ENCODE peak calls at places on chromosomes 4 and X, in seven cellular contexts. V is MM.1S, U is left ventricle myocardium inferior, I is heart left ventricle, J is esophagus squamous epithelium, S is Peyer's patch, F is A549. Y is an unnamed sample. For H3K4me1, the result is how much of the 10 kb centered on the place peaks cover.

GRCh38 chr4:5048721-5049120 is 2.6 kb upstream of the STK32B start:
- DNase-seq in V (no peak), S (no peak), U (no peak), F (no peak), I (no peak), J (no peak), Y (no peak)

GRCh38 chrX:56978172-56978571 is 17.2 kb downstream of the SPIN3 start:
- DNase-seq in S (peak), F (peak), V (peak), J (no peak), I (no peak), U (no peak), Y (no peak)

GRCh38 chrX:23387826-23388225 is 53.2 kb downstream of the PTCHD1 start:
- DNase-seq in U (no peak), F (no peak), S (no peak), J (no peak), V (no peak), I (no peak), Y (no peak)

GRCh38 chrX:74426071-74426470 is 4.8 kb downstream of the SLC16A2 start:
- DNase-seq in J (no peak), F (no peak), U (no peak), I (no peak), S (no peak), V (no peak), Y (no peak)

GRCh38 chrX:50579955-50580354 is 109.3 kb upstream of the DGKK start:
- DNase-seq in F (peak), I (no peak), V (peak), U (no peak), J (no peak), S (peak), Y (no peak)

GRCh38 chr4:40212674-40213504 is 16.1 kb downstream of the RHOH start:
- DNase-seq in V (no peak), I (no peak), S (no peak), U (no peak), F (no peak), J (no peak), Y (no peak)

GRCh38 chrX:74534569-74535038 is 79.8 kb downstream of the RLIM start:
- DNase-seq in F (no peak), V (no peak), I (no peak), S (no peak), J (no peak), U (no peak), Y (no peak)

GRCh38 chrX:53321216-53321942 is 40.0 kb upstream of the IQSEC2 start:
- DNase-seq in I (no peak), V (no peak), F (no peak), J (no peak), S (no peak), U (no peak), Y (peak)

GRCh38 chr4:56768301-56768700 is 53.2 kb downstream of the SPINK2 start:
- DNase-seq in V (no peak), J (no peak), F (no peak), I (no peak), U (no peak), S (no peak), Y (no peak)

GRCh38 chr4:164614999-164615398 is 138.9 kb upstream of the SMIM31 start:
- DNase-seq in F (no peak), I (no peak), S (no peak), V (no peak), U (no peak), J (no peak), Y (no peak)

GRCh38 chrX:37986893-37987292 is 19.5 kb upstream of the SYTL5 start:
- DNase-seq in V (no peak), I (no peak), J (no peak), U (no peak), S (no peak), F (no peak), Y (no peak)

GRCh38 chr4:100087743-100088142 is 102.5 kb downstream of the DDIT4L start:
- DNase-seq in S (no peak), U (no peak), I (no peak), V (no peak), F (no peak), J (no peak), Y (no peak)

GRCh38 chr4:77232653-77233052 is 75.6 kb downstream of the CCNG2 start:
- DNase-seq in V (no peak), S (no peak), U (no peak), I (no peak), J (no peak), F (no peak), Y (no peak)

GRCh38 chrX:140507982-140508305 is 3.1 kb upstream of the SOX3 start:
- DNase-seq in F (no peak), J (no peak), I (no peak), S (no peak), U (no peak), V (no peak), Y (peak)

GRCh38 chr4:8774071-8774470 is 97.6 kb downstream of the HMX1 start:
- DNase-seq in S (no peak), V (no peak), J (no peak), U (no peak), F (no peak), I (no peak), Y (peak)

GRCh38 chrX:17082831-17083230 is 136.4 kb downstream of the REPS2 start:
- DNase-seq in I (no peak), S (no peak), F (peak), J (no peak), V (peak), U (no peak), Y (no peak)

GRCh38 chr4:170388255-170388654 is 298.5 kb upstream of the AADAT start:
- DNase-seq in I (no peak), S (no peak), F (no peak), J (no peak), U (no peak), V (no peak), Y (no peak)

GRCh38 chr4:24686866-24687672 is 102.7 kb upstream of the DHX15 start:
- DNase-seq in S (peak), F (peak), I (no peak), V (no peak), J (no peak), U (peak), Y (peak)

GRCh38 chr4:1105662-1106061 is 7.7 kb downstream of the RNF212 start:
- DNase-seq in J (no peak), S (no peak), I (no peak), F (no peak), U (no peak), V (no peak), Y (no peak)

GRCh38 chr4:6134612-6135220 is 65.6 kb downstream of the JAKMIP1 start:
- DNase-seq in U (no peak), S (peak), J (no peak), V (peak), F (peak), I (no peak), Y (no peak)

GRCh38 chr4:7411896-7412585 is 22.7 kb downstream of the PSAPL1 start:
- DNase-seq in J (no peak), F (no peak), S (peak), V (no peak), I (no peak), U (peak), Y (peak)

GRCh38 chr4:15318621-15319348 is 109.0 kb upstream of the C1QTNF7 start:
- DNase-seq in F (no peak), V (no peak), U (no peak), I (no peak), S (no peak), J (no peak), Y (no peak)

GRCh38 chr4:119068529-119068962 is 67.1 kb upstream of the MYOZ2 start:
- DNase-seq in V (no peak), I (no peak), F (no peak), U (no peak), S (no peak), J (no peak), Y (no peak)

GRCh38 chrX:154097003-154097596 is 417 bp downstream of the MECP2 start:
- DNase-seq in F (peak), S (peak), U (peak), I (peak), J (no peak), V (peak), Y (peak)

GRCh38 chrX:80181079-80181478 is 166.5 kb downstream of the TBX22 start:
- DNase-seq in F (no peak), V (no peak), I (no peak), U (no peak), S (no peak), J (no peak), Y (no peak)

GRCh38 chr4:167232805-167233522 is 1.3 kb downstream of the SPOCK3 start:
- DNase-seq in S (no peak), V (no peak), U (no peak), I (no peak), J (no peak), F (no peak), Y (no peak)

GRCh38 chr4:140296335-140296753 is 77.1 kb upstream of the SCOC start:
- DNase-seq in J (peak), F (peak), S (peak), I (peak), U (peak), V (no peak), Y (no peak)

GRCh38 chr4:78379991-78380739 is 171.4 kb upstream of the ANXA3 start:
- DNase-seq in S (peak), U (no peak), I (no peak), V (no peak), F (no peak), J (no peak), Y (no peak)

GRCh38 chrX:151359931-151360871 is 36.8 kb upstream of the VMA21 start:
- DNase-seq in V (peak), I (no peak), U (no peak), S (peak), F (peak), J (no peak), Y (peak)

GRCh38 chr4:152097371-152097770 is 336.6 kb upstream of the GATB start:
- DNase-seq in J (no peak), U (no peak), I (no peak), S (no peak), V (no peak), F (no peak), Y (no peak)
- H3K4me1 ChIP-seq in J (under half), U (under half), I (under half), S (under half), V (under half), F (under half), Y (under half)

DNA sequence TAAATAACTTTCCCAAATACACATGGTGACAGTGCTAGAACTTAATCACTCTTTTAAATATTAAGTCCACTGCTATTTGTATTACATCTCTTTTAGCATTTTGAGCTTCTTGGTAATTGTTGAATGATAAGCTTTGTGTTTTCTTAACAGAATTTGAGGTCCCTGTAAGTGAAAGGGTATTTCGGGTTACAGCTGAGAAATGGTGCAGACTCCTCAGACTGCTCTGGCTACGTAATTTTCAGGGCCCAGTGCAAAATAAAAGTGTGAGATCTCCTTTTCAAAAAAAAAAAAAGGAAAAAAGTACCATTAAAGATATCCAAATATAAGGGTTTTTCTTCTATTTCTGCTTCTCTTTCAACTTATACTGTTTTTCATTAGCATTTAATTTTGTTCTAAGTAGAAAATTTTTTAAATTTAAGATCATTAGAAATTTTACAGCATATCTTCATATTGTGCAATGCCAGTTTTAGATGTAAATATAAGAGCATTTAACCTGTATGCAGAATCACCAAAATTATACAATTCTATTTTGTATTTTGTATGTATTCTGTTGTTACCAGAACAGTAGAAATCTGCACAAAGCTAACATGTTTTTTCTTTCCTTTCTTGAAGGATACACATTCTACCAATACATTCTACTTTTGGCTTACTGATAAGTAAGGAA is 33.6 kb upstream of the FGF5 start:
- DNase-seq in F (no peak), I (no peak), V (no peak), U (no peak), J (no peak), S (no peak), Y (no peak)
- H3K4me1 ChIP-seq in F (under half), I (under half), V (under half), U (under half), J (under half), S (under half), Y (under half)

GRCh38 chr4:152535236-152535902 is 523 bp downstream of the FBXW7 start:
- DNase-seq in J (no peak), F (no peak), S (no peak), I (peak), U (peak), V (peak), Y (peak)
- H3K4me1 ChIP-seq in J (half or more), F (under half), S (under half), I (half or more), U (half or more), V (under half), Y (under half)

GRCh38 chr4:185797018-185797417 is 15.0 kb downstream of the SORBS2 start:
- DNase-seq in V (no peak), F (no peak), J (no peak), U (no peak), S (no peak), I (no peak), Y (no peak)

GRCh38 chr4:185794637-185795036 is 17.4 kb downstream of the SORBS2 start:
- DNase-seq in F (no peak), I (no peak), S (no peak), J (no peak), U (no peak), V (no peak), Y (no peak)

GRCh38 chr4:185796176-185796575 is 15.8 kb downstream of the SORBS2 start:
- DNase-seq in V (no peak), U (no peak), S (no peak), J (no peak), I (no peak), F (no peak), Y (no peak)

GRCh38 chr4:185792384-185793146 is 19.4 kb downstream of the SORBS2 start:
- DNase-seq in J (no peak), V (no peak), S (no peak), U (no peak), I (no peak), F (no peak), Y (no peak)

DNA sequence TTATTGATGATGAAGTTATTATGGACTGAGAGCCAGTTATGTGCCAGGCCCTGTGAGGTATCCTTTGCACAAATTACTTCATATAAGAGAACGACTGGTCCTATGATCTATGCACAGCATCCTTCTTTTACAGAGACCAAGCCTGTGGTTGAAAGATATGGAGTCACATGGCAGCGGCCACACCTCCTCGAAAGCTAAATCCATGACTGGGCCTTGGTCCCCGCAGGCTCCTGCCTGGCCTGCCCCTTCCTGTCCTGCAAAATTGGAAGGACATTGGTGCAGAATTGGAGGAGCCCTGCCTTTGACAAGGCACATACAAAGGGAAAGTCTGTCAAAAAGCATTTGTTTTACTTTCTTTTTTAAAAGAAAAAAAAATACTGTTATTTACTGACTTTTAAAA is 18.3 kb downstream of the SORBS2 start:
- DNase-seq in V (no peak), J (no peak), I (peak), F (no peak), S (no peak), U (no peak), Y (no peak)
- H3K4me1 ChIP-seq in V (under half), J (under half), I (half or more), F (under half), S (under half), U (half or more), Y (under half)

DNA sequence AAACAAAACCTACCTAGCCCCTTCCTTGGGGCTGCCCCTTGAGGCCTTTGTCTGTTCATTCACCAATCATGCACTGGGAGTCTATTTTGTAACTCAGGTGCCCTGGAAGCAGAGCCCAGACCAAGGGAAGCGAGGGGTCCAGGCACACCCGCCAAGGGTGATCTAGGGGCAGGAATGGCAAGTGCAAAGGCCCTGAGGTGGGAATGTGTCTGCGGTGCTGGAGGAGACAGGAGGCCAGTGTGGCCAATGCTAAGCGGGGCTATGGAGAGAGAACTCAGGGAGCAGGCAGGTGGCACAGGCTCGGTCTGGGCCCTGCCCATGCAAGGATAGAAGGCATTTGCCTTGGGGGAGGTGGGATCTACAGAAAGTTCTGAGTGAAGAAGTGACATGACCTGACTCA is 3.5 kb upstream of the SH3BP2 start:
- DNase-seq in J (no peak), F (no peak), V (no peak), I (peak), S (peak), U (no peak), Y (peak)
- H3K4me1 ChIP-seq in J (half or more), F (under half), V (under half), I (half or more), S (under half), U (half or more), Y (half or more)

GRCh38 chr4:38085394-38086150 is 125.4 kb downstream of the PTTG2 start:
- DNase-seq in V (no peak), I (no peak), F (no peak), J (no peak), U (no peak), S (no peak), Y (no peak)
- H3K4me1 ChIP-seq in V (under half), I (half or more), F (under half), J (under half), U (half or more), S (under half), Y (under half)

GRCh38 chr4:47485047-47485692 is at the start of gene ATP10D:
- DNase-seq in J (peak), I (peak), U (peak), S (peak), V (peak), F (peak), Y (peak)
- H3K4me1 ChIP-seq in J (half or more), I (under half), U (under half), S (under half), V (under half), F (under half), Y (under half)

Y was measured in lower lobe of right lung.